ENCODE peak calls at places on chromosomes 11 and 22, in five cellular contexts. L, T, X, W and C are unnamed samples.

GRCh38 chr22:42074153-42074750 is at the start of gene PHETA2:
- DNase-seq in L (no peak), T (peak; percentile 51), X (no peak), W (no peak), C (no peak)

GRCh38 chr22:46596032-46596441 is 24.1 kb upstream of the GRAMD4 start:
- DNase-seq in L (no peak), T (no peak), X (no peak), W (no peak), C (no peak)

GRCh38 chr11:114079406-114080072 is 20.0 kb downstream of the ZBTB16 start:
- DNase-seq in L (no peak), T (no peak), X (no peak), W (no peak), C (no peak)

GRCh38 chr11:108319541-108320145 is 96.8 kb downstream of the ATM start:
- DNase-seq in L (no peak), T (no peak), X (no peak), W (no peak), C (no peak)

GRCh38 chr22:33221566-33221965 is 163.4 kb upstream of the SYN3 start:
- DNase-seq in L (no peak), T (no peak), X (no peak), W (no peak), C (no peak)

GRCh38 chr11:65116370-65117205 is 913 bp downstream of the ZNHIT2 start:
- DNase-seq in L (no peak), T (peak; percentile 64), X (no peak), W (peak; percentile 53), C (no peak)

GRCh38 chr22:36963302-36963701 is 49.9 kb downstream of the CSF2RB start:
- DNase-seq in L (no peak), T (no peak), X (no peak), W (no peak), C (no peak)

GRCh38 chr11:10314199-10315072 is 9.6 kb downstream of the ADM start:
- DNase-seq in L (no peak), T (no peak), X (peak; percentile 45), W (no peak), C (peak; percentile 42)

GRCh38 chr11:13009921-13010736 is 1.0 kb downstream of the RASSF10 start:
- DNase-seq in L (no peak), T (no peak), X (no peak), W (no peak), C (no peak)

GRCh38 chr11:77250881-77251640 is 50.4 kb downstream of the GDPD4 start:
- DNase-seq in L (no peak), T (no peak), X (no peak), W (no peak), C (no peak)

GRCh38 chr22:45897736-45898135 is 79.2 kb downstream of the WNT7B start:
- DNase-seq in L (no peak), T (no peak), X (no peak), W (no peak), C (no peak)

GRCh38 chr11:112440518-112440917 is 179.9 kb upstream of the PLET1 start:
- DNase-seq in L (no peak), T (no peak), X (no peak), W (no peak), C (no peak)

GRCh38 chr22:50267591-50268390 is 2.4 kb downstream of the MAPK11 start:
- DNase-seq in L (no peak), T (peak; percentile 59), X (no peak), W (peak; percentile 62), C (no peak)

GRCh38 chr11:41861791-41862190 is 402.3 kb upstream of the LRRC4C start:
- DNase-seq in L (no peak), T (no peak), X (no peak), W (no peak), C (no peak)

GRCh38 chr22:21861290-21861848 is 6.1 kb downstream of the MAPK1 start:
- DNase-seq in L (no peak), T (no peak), X (no peak), W (no peak), C (no peak)

GRCh38 chr22:29482253-29482652 is 2.2 kb downstream of the NEFH start:
- DNase-seq in L (no peak), T (no peak), X (no peak), W (no peak), C (no peak)

GRCh38 chr11:94067010-94067409 is 45.9 kb downstream of the HEPHL1 start:
- DNase-seq in L (no peak), T (no peak), X (no peak), W (no peak), C (no peak)

GRCh38 chr22:38417252-38418060 is 37.5 kb downstream of the KCNJ4 start:
- DNase-seq in L (no peak), T (no peak), X (no peak), W (no peak), C (no peak)

GRCh38 chr11:27397619-27398412 is 34.8 kb upstream of the CCDC34 start:
- DNase-seq in L (no peak), T (no peak), X (no peak), W (no peak), C (no peak)

GRCh38 chr11:26522912-26523610 is 49.0 kb downstream of the MUC15 start:
- DNase-seq in L (no peak), T (no peak), X (peak; percentile 43), W (no peak), C (no peak)

GRCh38 chr11:93059074-93059957 is 89.9 kb downstream of the MTNR1B start:
- DNase-seq in L (no peak), T (no peak), X (no peak), W (no peak), C (no peak)

GRCh38 chr11:46272816-46273427 is 4.5 kb upstream of the CREB3L1 start:
- DNase-seq in L (no peak), T (no peak), X (no peak), W (no peak), C (no peak)

GRCh38 chr11:46857666-46858065 is 11.6 kb upstream of the CKAP5 start:
- DNase-seq in L (no peak), T (no peak), X (no peak), W (no peak), C (peak; percentile 11)

GRCh38 chr11:19628018-19628417 is 84.6 kb upstream of the NAV2 start:
- DNase-seq in L (no peak), T (no peak), X (no peak), W (no peak), C (no peak)

GRCh38 chr11:2743427-2744110 is 43.8 kb upstream of the KCNQ1OT1 start:
- DNase-seq in L (no peak), T (no peak), X (no peak), W (no peak), C (no peak)

GRCh38 chr11:107770546-107770945 is 58.7 kb upstream of the SLN start:
- DNase-seq in L (no peak), T (no peak), X (no peak), W (no peak), C (no peak)

GRCh38 chr11:128632151-128632791 is 44.9 kb upstream of the ETS1 start:
- DNase-seq in L (no peak), T (no peak), X (peak; percentile 54), W (no peak), C (no peak)

GRCh38 chr11:76233196-76233921 is 27.1 kb upstream of the WNT11 start:
- DNase-seq in L (no peak), T (no peak), X (no peak), W (no peak), C (no peak)

GRCh38 chr11:69801513-69802335 is 17.5 kb downstream of the FGF3 start:
- DNase-seq in L (no peak), T (peak; percentile 16), X (peak; percentile 25), W (peak; percentile 17), C (no peak)

GRCh38 chr22:36339171-36340065 is 48.3 kb downstream of the MYH9 start:
- DNase-seq in L (no peak), T (no peak), X (no peak), W (no peak), C (no peak)

GRCh38 chr22:17366830-17367229 is 2.4 kb upstream of the CECR2 start:
- DNase-seq in L (peak; percentile 11), T (peak; percentile 23), X (peak; percentile 45), W (peak; percentile 69), C (peak; percentile 67)

GRCh38 chr11:125569913-125570621 is 790 bp downstream of the EI24 start:
- DNase-seq in L (no peak), T (peak; percentile 6), X (peak; percentile 42), W (no peak), C (no peak)

GRCh38 chr11:80388536-80388935 is 947.7 kb upstream of the TENM4 start:
- DNase-seq in L (no peak), T (no peak), X (no peak), W (no peak), C (no peak)

GRCh38 chr11:22203281-22203680 is 10.4 kb downstream of the ANO5 start:
- DNase-seq in L (no peak), T (no peak), X (no peak), W (no peak), C (no peak)

GRCh38 chr11:68043349-68044144 is 4.7 kb downstream of the TCIRG1 start:
- DNase-seq in L (no peak), T (no peak), X (no peak), W (no peak), C (no peak)

GRCh38 chr11:17735823-17736772 is 1.5 kb downstream of the KCNC1 start:
- DNase-seq in L (no peak), T (no peak), X (no peak), W (peak; percentile 18), C (no peak)